ENCODE peak calls at places on chromosome 7, in seven cellular contexts. One of them, this sample, is unnamed.

GRCh38 chr7:322111-322671 is 32.2 kb downstream of the FOXL3 start:
- DNase-seq in PC-9: peak; percentile 45
- DNase-seq in AG04450: no peak
- DNase-seq in mucosa of descending colon: peak; percentile 84
- DNase-seq in tibial nerve: peak; percentile 46
- DNase-seq in psoas muscle: peak; percentile 72
- DNase-seq in astrocyte of the spinal cord: no peak
- DNase-seq in this sample: peak; percentile 25

GRCh38 chr7:113405296-113406056 is 287.1 kb upstream of the SMIM30 start:
- DNase-seq in astrocyte of the spinal cord: no peak
- DNase-seq in mucosa of descending colon: no peak
- DNase-seq in tibial nerve: no peak
- DNase-seq in AG04450: no peak
- DNase-seq in psoas muscle: no peak
- DNase-seq in PC-9: no peak
- DNase-seq in this sample: no peak

GRCh38 chr7:117072620-117073118 is 119.4 kb downstream of the ST7 start:
- DNase-seq in psoas muscle: peak; percentile 51
- DNase-seq in astrocyte of the spinal cord: peak; percentile 90
- DNase-seq in tibial nerve: no peak
- DNase-seq in mucosa of descending colon: no peak
- DNase-seq in AG04450: no peak
- DNase-seq in PC-9: no peak
- DNase-seq in this sample: peak; percentile 55

GRCh38 chr7:96328016-96328415 is 6.1 kb upstream of the SLC25A13 start:
- DNase-seq in AG04450: no peak
- DNase-seq in psoas muscle: no peak
- DNase-seq in PC-9: peak; percentile 47
- DNase-seq in mucosa of descending colon: no peak
- DNase-seq in tibial nerve: no peak
- DNase-seq in astrocyte of the spinal cord: no peak
- DNase-seq in this sample: no peak

GRCh38 chr7:130865408-130866236 is 131.6 kb upstream of the KLF14 start:
- DNase-seq in psoas muscle: no peak
- DNase-seq in tibial nerve: no peak
- DNase-seq in astrocyte of the spinal cord: no peak
- DNase-seq in PC-9: peak; percentile 42
- DNase-seq in mucosa of descending colon: no peak
- DNase-seq in AG04450: no peak
- DNase-seq in this sample: peak; percentile 63

GRCh38 chr7:36048141-36048901 is 104.7 kb upstream of the EEPD1 start:
- DNase-seq in AG04450: peak; percentile 69
- DNase-seq in astrocyte of the spinal cord: peak; percentile 60
- DNase-seq in tibial nerve: peak; percentile 37
- DNase-seq in PC-9: peak; percentile 98
- DNase-seq in psoas muscle: peak; percentile 39
- DNase-seq in mucosa of descending colon: no peak
- DNase-seq in this sample: peak; percentile 89

GRCh38 chr7:82105463-82105862 is 335.6 kb upstream of the HGF start:
- DNase-seq in astrocyte of the spinal cord: peak; percentile 76
- DNase-seq in AG04450: peak; percentile 16
- DNase-seq in PC-9: peak; percentile 46
- DNase-seq in tibial nerve: no peak
- DNase-seq in mucosa of descending colon: no peak
- DNase-seq in psoas muscle: no peak
- DNase-seq in this sample: peak; percentile 79

GRCh38 chr7:16178069-16178468 is 243.3 kb downstream of the CRPPA start:
- DNase-seq in PC-9: no peak
- DNase-seq in tibial nerve: no peak
- DNase-seq in astrocyte of the spinal cord: no peak
- DNase-seq in mucosa of descending colon: no peak
- DNase-seq in AG04450: no peak
- DNase-seq in psoas muscle: no peak
- DNase-seq in this sample: no peak

DNA sequence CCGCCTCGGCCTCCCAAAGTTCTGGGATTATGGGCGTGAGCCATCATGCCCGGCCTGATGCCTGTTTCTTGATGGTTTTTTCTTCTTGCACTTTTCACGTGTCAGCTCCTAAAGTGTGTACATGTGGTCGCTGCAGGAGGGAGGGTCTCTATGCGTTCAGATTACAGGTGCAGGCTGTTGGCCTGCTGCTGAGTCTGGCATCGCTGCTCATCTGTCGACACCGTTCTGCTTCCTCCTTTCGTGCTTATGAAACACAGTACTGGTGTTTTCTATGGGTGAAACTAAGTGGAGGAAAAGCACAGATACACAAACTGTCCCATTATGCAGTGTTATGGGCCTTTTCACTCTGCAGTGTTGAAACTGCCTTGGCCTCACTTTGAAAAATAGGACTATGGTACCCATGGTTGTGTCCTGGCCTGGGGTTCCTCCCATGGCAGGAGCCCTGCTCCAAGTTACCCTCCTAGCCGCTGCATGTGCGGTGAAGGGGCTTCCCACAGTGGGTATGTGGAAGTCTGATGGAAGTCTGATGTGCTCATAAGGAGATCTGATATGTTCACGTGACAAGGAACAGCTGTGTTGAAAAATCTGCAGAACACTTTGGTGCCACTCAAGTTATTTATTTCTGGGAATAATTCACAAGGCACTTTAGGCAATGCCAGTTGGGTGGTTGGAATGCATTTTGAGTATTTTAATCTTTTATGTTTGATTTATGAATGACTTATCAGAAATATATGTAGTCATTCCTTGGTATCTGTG is 23.6 kb downstream of the OGDH start:
- DNase-seq in AG04450: no peak
- DNase-seq in psoas muscle: no peak
- DNase-seq in PC-9: peak; percentile 34
- DNase-seq in astrocyte of the spinal cord: no peak
- DNase-seq in mucosa of descending colon: no peak
- DNase-seq in tibial nerve: no peak
- DNase-seq in this sample: no peak
- TF ChIP-seq CTCF in AG04450: no peak
- TF ChIP-seq CTCF in psoas muscle: no peak
- TF ChIP-seq CTCF in PC-9: no peak
- TF ChIP-seq CTCF in astrocyte of the spinal cord: no peak
- TF ChIP-seq CTCF in mucosa of descending colon: no peak
- TF ChIP-seq CTCF in tibial nerve: no peak
- TF ChIP-seq CTCF in this sample: no peak

GRCh38 chr7:74176555-74176954 is 2.4 kb downstream of the EIF4H start:
- DNase-seq in AG04450: no peak
- DNase-seq in tibial nerve: no peak
- DNase-seq in astrocyte of the spinal cord: no peak
- DNase-seq in PC-9: no peak
- DNase-seq in psoas muscle: no peak
- DNase-seq in mucosa of descending colon: no peak
- DNase-seq in this sample: no peak
- H3K4me3 ChIP-seq in AG04450: peak overlapping the region; percentile 3
- H3K4me3 ChIP-seq in tibial nerve: no peak overlapping the region
- H3K4me3 ChIP-seq in astrocyte of the spinal cord: no peak overlapping the region
- H3K4me3 ChIP-seq in PC-9: peak overlapping the region; percentile 92
- H3K4me3 ChIP-seq in psoas muscle: peak overlapping the region; percentile 96
- H3K4me3 ChIP-seq in mucosa of descending colon: no peak overlapping the region
- H3K4me3 ChIP-seq in this sample: no peak overlapping the region

DNA sequence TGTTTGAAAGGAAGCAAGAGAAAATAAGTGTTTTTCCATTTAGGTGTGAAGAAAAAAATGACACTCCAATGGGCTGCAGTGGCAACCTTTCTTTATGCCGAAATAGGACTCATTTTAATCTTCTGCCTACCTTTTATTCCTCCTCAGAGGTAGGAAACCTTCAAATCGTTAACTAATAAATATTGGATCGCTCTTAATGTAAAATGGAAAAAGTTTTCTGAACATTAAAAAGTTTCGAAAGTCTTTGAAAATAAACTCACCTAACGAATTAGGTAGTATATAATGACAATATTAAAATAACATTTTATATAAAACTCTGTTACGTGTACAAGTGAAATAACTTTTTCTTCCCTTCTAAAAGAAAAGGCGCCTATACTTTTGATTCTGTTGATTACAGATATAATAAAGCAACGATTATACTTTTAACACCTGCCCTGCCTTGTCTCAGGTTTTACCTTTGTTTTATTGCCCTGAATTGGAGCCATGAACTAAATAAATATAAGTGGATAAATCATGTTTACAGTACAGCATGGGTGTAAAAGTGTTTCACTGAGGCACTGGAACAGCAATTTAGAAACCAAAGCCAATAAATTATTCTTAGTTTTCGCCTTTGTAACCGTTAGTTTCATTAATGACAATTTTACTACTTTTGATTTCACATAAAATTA is 804 bp downstream of the BCAP29 start:
- DNase-seq in PC-9: no peak
- DNase-seq in tibial nerve: no peak
- DNase-seq in astrocyte of the spinal cord: no peak
- DNase-seq in psoas muscle: no peak
- DNase-seq in mucosa of descending colon: no peak
- DNase-seq in AG04450: no peak
- DNase-seq in this sample: no peak
- TF ChIP-seq CTCF in PC-9: no peak
- TF ChIP-seq CTCF in tibial nerve: no peak
- TF ChIP-seq CTCF in astrocyte of the spinal cord: no peak
- TF ChIP-seq CTCF in psoas muscle: no peak
- TF ChIP-seq CTCF in mucosa of descending colon: no peak
- TF ChIP-seq CTCF in AG04450: no peak
- TF ChIP-seq CTCF in this sample: no peak

DNA sequence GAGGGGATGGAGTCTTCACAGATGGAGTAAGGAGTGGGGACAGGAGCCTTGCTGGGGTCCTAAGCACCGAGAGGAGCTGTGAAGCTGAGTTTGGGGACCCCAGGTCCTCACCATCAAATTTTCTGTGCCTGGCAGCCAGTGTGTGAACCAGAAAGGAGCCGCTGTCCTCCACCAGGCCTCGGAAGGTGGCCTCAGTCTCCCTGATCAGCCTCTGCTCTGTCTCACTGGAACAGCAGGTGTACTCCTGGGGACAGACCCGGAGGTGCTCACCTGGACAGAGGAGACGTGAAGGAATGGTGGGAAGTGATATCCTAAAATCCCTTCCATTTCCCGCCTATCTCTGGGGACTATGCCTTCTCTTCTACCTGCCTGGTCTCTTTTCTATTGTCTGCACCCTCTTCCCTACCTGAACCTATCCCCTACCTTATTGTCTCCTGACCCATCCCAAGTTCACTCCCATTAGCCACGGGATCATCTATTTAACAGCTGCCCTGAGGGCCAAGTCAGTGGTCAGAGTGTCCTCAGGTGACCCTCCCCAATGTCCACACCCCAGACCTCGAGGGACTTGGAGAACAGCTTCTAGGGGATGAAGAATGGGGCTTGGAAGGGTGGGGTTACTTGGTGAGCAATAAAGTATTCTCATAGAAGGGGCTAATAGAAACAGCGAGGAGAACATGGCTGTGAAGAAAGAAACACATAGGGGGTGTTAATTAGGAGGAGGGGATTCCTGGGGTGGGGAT is 915 bp downstream of the GPC2 start:
- DNase-seq in AG04450: no peak
- DNase-seq in PC-9: no peak
- DNase-seq in tibial nerve: no peak
- DNase-seq in mucosa of descending colon: no peak
- DNase-seq in astrocyte of the spinal cord: no peak
- DNase-seq in psoas muscle: no peak
- DNase-seq in this sample: no peak
- H3K4me3 ChIP-seq in AG04450: peak overlapping the region; percentile 92
- H3K4me3 ChIP-seq in PC-9: no peak overlapping the region
- H3K4me3 ChIP-seq in tibial nerve: peak overlapping the region; percentile 51
- H3K4me3 ChIP-seq in mucosa of descending colon: no peak overlapping the region
- H3K4me3 ChIP-seq in astrocyte of the spinal cord: peak overlapping the region; percentile 91
- H3K4me3 ChIP-seq in psoas muscle: no peak overlapping the region
- H3K4me3 ChIP-seq in this sample: peak overlapping the region; percentile 79

GRCh38 chr7:158829021-158829341 is 328 bp downstream of the ESYT2 start:
- DNase-seq in AG04450: peak; percentile 55
- DNase-seq in PC-9: peak; percentile 69
- DNase-seq in tibial nerve: no peak
- DNase-seq in mucosa of descending colon: no peak
- DNase-seq in psoas muscle: peak; percentile 70
- DNase-seq in astrocyte of the spinal cord: peak; percentile 81
- DNase-seq in this sample: peak; percentile 84

GRCh38 chr7:158828343-158829020 is 827 bp downstream of the ESYT2 start:
- DNase-seq in mucosa of descending colon: peak; percentile 85
- DNase-seq in PC-9: no peak
- DNase-seq in AG04450: no peak
- DNase-seq in tibial nerve: peak; percentile 41
- DNase-seq in psoas muscle: peak; percentile 58
- DNase-seq in astrocyte of the spinal cord: no peak
- DNase-seq in this sample: no peak

GRCh38 chr7:158827411-158828342 is 1.6 kb downstream of the ESYT2 start:
- DNase-seq in astrocyte of the spinal cord: peak; percentile 45
- DNase-seq in mucosa of descending colon: no peak
- DNase-seq in PC-9: peak; percentile 85
- DNase-seq in tibial nerve: no peak
- DNase-seq in AG04450: no peak
- DNase-seq in psoas muscle: no peak
- DNase-seq in this sample: peak; percentile 45

GRCh38 chr7:158830211-158830723 is 958 bp upstream of the ESYT2 start:
- DNase-seq in AG04450: no peak
- DNase-seq in PC-9: no peak
- DNase-seq in psoas muscle: no peak
- DNase-seq in astrocyte of the spinal cord: no peak
- DNase-seq in tibial nerve: no peak
- DNase-seq in mucosa of descending colon: no peak
- DNase-seq in this sample: no peak

GRCh38 chr7:158829342-158830210 is at the start of gene ESYT2:
- DNase-seq in psoas muscle: peak; percentile 99
- DNase-seq in AG04450: peak; percentile 89
- DNase-seq in PC-9: peak; percentile 90
- DNase-seq in mucosa of descending colon: peak; percentile 99
- DNase-seq in astrocyte of the spinal cord: peak; percentile 97
- DNase-seq in tibial nerve: peak; percentile 98
- DNase-seq in this sample: peak; percentile 98
- TF ChIP-seq CTCF in psoas muscle: peak; percentile 8
- TF ChIP-seq CTCF in AG04450: peak; percentile 21
- TF ChIP-seq CTCF in PC-9: peak; percentile 12
- TF ChIP-seq CTCF in mucosa of descending colon: no peak
- TF ChIP-seq CTCF in astrocyte of the spinal cord: peak; percentile 20
- TF ChIP-seq CTCF in tibial nerve: no peak
- TF ChIP-seq CTCF in this sample: no peak

GRCh38 chr7:92608380-92609322 is 18.5 kb upstream of the FAM133B start:
- DNase-seq in tibial nerve: no peak
- DNase-seq in psoas muscle: no peak
- DNase-seq in PC-9: no peak
- DNase-seq in AG04450: no peak
- DNase-seq in astrocyte of the spinal cord: no peak
- DNase-seq in mucosa of descending colon: no peak
- DNase-seq in this sample: no peak
- H3K4me3 ChIP-seq in tibial nerve: peak overlapping the region; percentile 20
- H3K4me3 ChIP-seq in psoas muscle: no peak overlapping the region
- H3K4me3 ChIP-seq in PC-9: no peak overlapping the region
- H3K4me3 ChIP-seq in AG04450: no peak overlapping the region
- H3K4me3 ChIP-seq in astrocyte of the spinal cord: no peak overlapping the region
- H3K4me3 ChIP-seq in mucosa of descending colon: no peak overlapping the region
- H3K4me3 ChIP-seq in this sample: no peak overlapping the region

GRCh38 chr7:127792528-127793342 is 140.7 kb downstream of the SND1 start:
- DNase-seq in mucosa of descending colon: no peak
- DNase-seq in PC-9: no peak
- DNase-seq in astrocyte of the spinal cord: no peak
- DNase-seq in tibial nerve: no peak
- DNase-seq in psoas muscle: no peak
- DNase-seq in AG04450: no peak
- DNase-seq in this sample: no peak
- TF ChIP-seq CTCF in mucosa of descending colon: peak; percentile 37
- TF ChIP-seq CTCF in PC-9: peak; percentile 63
- TF ChIP-seq CTCF in astrocyte of the spinal cord: peak; percentile 56
- TF ChIP-seq CTCF in tibial nerve: peak; percentile 32
- TF ChIP-seq CTCF in psoas muscle: peak; percentile 38
- TF ChIP-seq CTCF in AG04450: peak; percentile 41
- TF ChIP-seq CTCF in this sample: peak; percentile 53

This sample was measured in fibroblast of pulmonary artery.